ENCODE peak calls at places on chromosomes 13 and 19, in five cellular contexts. N is left ventricle myocardium inferior, X is endothelial cell of umbilical vein, I is ACHN, R is NCI-H774. H is an unnamed sample.

GRCh38 chr19:44499559-44499958 is 763 bp downstream of the ZNF180 start:
- DNase-seq in N (no peak), X (no peak), I (peak), R (no peak), H (no peak)

GRCh38 chr13:60654405-60654804 is 257.4 kb downstream of the TDRD3 start:
- DNase-seq in N (peak), X (peak), I (peak), R (no peak), H (no peak)

GRCh38 chr13:23081246-23081645 is 99.5 kb upstream of the SGCG start:
- DNase-seq in N (no peak), X (no peak), I (no peak), R (no peak), H (no peak)

GRCh38 chr19:1026189-1027019 is at the start of gene CNN2:
- DNase-seq in N (peak), X (peak), I (peak), R (peak), H (peak)

GRCh38 chr19:55619264-55619663 is 5.1 kb downstream of the ZNF784 start:
- DNase-seq in N (no peak), X (no peak), I (no peak), R (no peak), H (no peak)

GRCh38 chr13:48564046-48564445 is 31.2 kb upstream of the RCBTB2 start:
- DNase-seq in N (no peak), X (peak), I (no peak), R (no peak), H (peak)

GRCh38 chr19:35995655-35995993 is 636 bp downstream of the SDHAF1 start:
- DNase-seq in N (peak), X (peak), I (no peak), R (no peak), H (peak)

GRCh38 chr19:1221141-1221903 is 15.7 kb downstream of the STK11 start:
- DNase-seq in N (peak), X (peak), I (peak), R (no peak), H (no peak)

GRCh38 chr13:44819245-44819644 is 170.0 kb downstream of the NUFIP1 start:
- DNase-seq in N (no peak), X (peak), I (peak), R (peak), H (no peak)

GRCh38 chr13:98556968-98557591 is 19.8 kb downstream of the STK24 start:
- DNase-seq in N (no peak), X (no peak), I (no peak), R (no peak), H (no peak)

GRCh38 chr13:83009987-83010386 is 872.3 kb downstream of the SLITRK1 start:
- DNase-seq in N (no peak), X (no peak), I (no peak), R (no peak), H (no peak)

GRCh38 chr13:95262837-95263381 is 38.3 kb downstream of the ABCC4 start:
- DNase-seq in N (no peak), X (no peak), I (no peak), R (no peak), H (no peak)

GRCh38 chr19:35509018-35509652 is 4.3 kb downstream of the DMKN start:
- DNase-seq in N (no peak), X (no peak), I (peak), R (peak), H (no peak)

GRCh38 chr13:32168136-32168535 is 136.6 kb downstream of the FRY start:
- DNase-seq in N (no peak), X (no peak), I (no peak), R (no peak), H (no peak)

GRCh38 chr13:99967884-99968520 is 3.6 kb downstream of the ZIC5 start:
- DNase-seq in N (no peak), X (no peak), I (no peak), R (no peak), H (no peak)

GRCh38 chr13:50255639-50256038 is 240.4 kb downstream of the KCNRG start:
- DNase-seq in N (no peak), X (no peak), I (no peak), R (no peak), H (no peak)

GRCh38 chr19:45613926-45614725 is 12.1 kb upstream of the GPR4 start:
- DNase-seq in N (no peak), X (peak), I (peak), R (no peak), H (peak)

GRCh38 chr19:2517881-2518601 is 42.1 kb downstream of the GADD45B start:
- DNase-seq in N (no peak), X (no peak), I (no peak), R (no peak), H (no peak)

GRCh38 chr13:21343659-21344058 is 115.4 kb downstream of the ZDHHC20 start:
- DNase-seq in N (no peak), X (no peak), I (no peak), R (no peak), H (no peak)

GRCh38 chr13:27125357-27126282 is 46.0 kb downstream of the USP12 start:
- DNase-seq in N (no peak), X (no peak), I (no peak), R (no peak), H (no peak)

GRCh38 chr13:75454497-75454896 is 27.5 kb downstream of the TBC1D4 start:
- DNase-seq in N (no peak), X (no peak), I (no peak), R (no peak), H (no peak)

GRCh38 chr13:34634443-34634842 is 307.6 kb upstream of the NBEA start:
- DNase-seq in N (no peak), X (no peak), I (no peak), R (no peak), H (no peak)

GRCh38 chr13:50355797-50356196 is 340.6 kb downstream of the KCNRG start:
- DNase-seq in N (no peak), X (no peak), I (no peak), R (no peak), H (no peak)

H was measured in AML-193.